ENCODE peak calls at places on chromosomes 16 and 17, in nine cellular contexts. K, O, P, Y, B, L, F, I and U are unnamed samples. For H3K9me3, the result is how much of the 10 kb centered on the place peaks cover.

GRCh38 chr16:23062524-23062923 is 86.7 kb downstream of the USP31 start:
- DNase-seq in L (no peak), K (no peak), O (no peak), I (no peak), P (no peak), B (no peak), Y (no peak), F (no peak), U (no peak)

GRCh38 chr17:39573447-39574298 is 34.0 kb downstream of the NEUROD2 start:
- DNase-seq in B (peak), K (peak), I (no peak), Y (peak), F (peak), O (peak), P (peak), L (no peak), U (peak)

GRCh38 chr17:263773-264172 is 82.3 kb upstream of the DOC2B start:
- DNase-seq in B (no peak), K (peak), I (no peak), P (peak), L (no peak), F (peak), O (no peak), Y (peak), U (no peak)

GRCh38 chr16:2243031-2243528 is 6.8 kb downstream of the DNASE1L2 start:
- DNase-seq in P (no peak), I (no peak), Y (no peak), O (no peak), B (no peak), L (no peak), K (no peak), F (peak), U (no peak)

GRCh38 chr17:74923538-74924249 is 379 bp upstream of the OTOP2 start:
- DNase-seq in Y (peak), I (peak), P (peak), B (peak), K (peak), L (no peak), O (peak), F (peak), U (peak)

GRCh38 chr17:66830451-66830850 is 4.5 kb upstream of the CACNG5 start:
- DNase-seq in F (no peak), K (no peak), I (no peak), B (no peak), O (no peak), L (no peak), P (peak), Y (no peak), U (no peak)

GRCh38 chr17:9817086-9817485 is 4.8 kb downstream of the GSG1L2 start:
- DNase-seq in P (no peak), I (no peak), B (no peak), F (no peak), K (no peak), Y (no peak), O (peak), L (no peak), U (no peak)

GRCh38 chr16:48963901-48964615 is 317.6 kb downstream of the CBLN1 start:
- DNase-seq in L (peak), F (no peak), I (no peak), B (no peak), Y (no peak), O (no peak), K (no peak), P (peak), U (no peak)

GRCh38 chr17:39576187-39576586 is 31.5 kb downstream of the NEUROD2 start:
- DNase-seq in P (no peak), K (no peak), L (no peak), Y (no peak), O (no peak), I (no peak), F (no peak), B (no peak), U (no peak)

GRCh38 chr17:74922172-74922571 is 883 bp downstream of the USH1G start:
- DNase-seq in P (no peak), K (no peak), B (no peak), L (no peak), O (no peak), Y (no peak), F (no peak), I (no peak), U (no peak)

GRCh38 chr17:66789961-66790421 is 44.9 kb upstream of the CACNG5 start:
- DNase-seq in B (no peak), O (no peak), F (no peak), Y (no peak), L (no peak), I (no peak), P (no peak), K (no peak), U (peak)

GRCh38 chr16:74455619-74456289 is 34.5 kb upstream of the CLEC18B start:
- DNase-seq in K (no peak), P (no peak), B (no peak), O (no peak), F (no peak), I (no peak), L (no peak), Y (no peak), U (no peak)

GRCh38 chr17:57548421-57549385 is 196.4 kb downstream of the CCDC182 start:
- DNase-seq in F (no peak), P (no peak), B (peak), I (no peak), Y (no peak), L (no peak), O (no peak), K (no peak), U (no peak)

GRCh38 chr17:4143563-4144410 is 790 bp downstream of the CYB5D2 start:
- DNase-seq in Y (peak), L (peak), K (peak), F (peak), B (peak), O (peak), I (peak), P (peak), U (peak)

GRCh38 chr16:27239026-27239425 is 29.5 kb downstream of the NSMCE1 start:
- DNase-seq in F (no peak), L (no peak), B (no peak), I (no peak), K (peak), O (no peak), P (no peak), Y (no peak), U (no peak)

GRCh38 chr17:58947411-58948208 is 159.1 kb downstream of the TRIM37 start:
- DNase-seq in B (no peak), P (no peak), K (no peak), O (no peak), L (no peak), I (no peak), F (no peak), Y (no peak), U (no peak)
- H3K9me3 ChIP-seq in B (under half), P (under half), K (under half), O (under half), L (under half), I (under half), F (under half), Y (under half), U (under half)

GRCh38 chr16:70396209-70396904 is 42.5 kb downstream of the ST3GAL2 start:
- DNase-seq in K (no peak), B (no peak), L (no peak), F (no peak), O (no peak), Y (no peak), P (peak), I (no peak), U (no peak)
- TF ChIP-seq CTCF in K (no peak), B (no peak), L (no peak), F (no peak), O (no peak), Y (no peak), P (no peak), I (no peak), U (no peak)

GRCh38 chr17:61700252-61700651 is 109.2 kb upstream of the NACA2 start:
- DNase-seq in L (no peak), I (no peak), F (no peak), O (no peak), B (no peak), Y (no peak), P (no peak), K (no peak), U (no peak)

GRCh38 chr17:61702450-61702849 is 111.4 kb upstream of the NACA2 start:
- DNase-seq in L (no peak), I (no peak), Y (no peak), F (no peak), P (no peak), O (no peak), B (no peak), K (no peak), U (no peak)

GRCh38 chr17:61699694-61700093 is 108.7 kb upstream of the NACA2 start:
- DNase-seq in Y (no peak), K (no peak), B (no peak), I (no peak), F (no peak), P (no peak), L (no peak), O (no peak), U (no peak)

GRCh38 chr17:61701978-61702377 is 111.0 kb upstream of the NACA2 start:
- DNase-seq in K (no peak), I (no peak), F (no peak), B (no peak), P (no peak), Y (no peak), L (no peak), O (no peak), U (no peak)

DNA sequence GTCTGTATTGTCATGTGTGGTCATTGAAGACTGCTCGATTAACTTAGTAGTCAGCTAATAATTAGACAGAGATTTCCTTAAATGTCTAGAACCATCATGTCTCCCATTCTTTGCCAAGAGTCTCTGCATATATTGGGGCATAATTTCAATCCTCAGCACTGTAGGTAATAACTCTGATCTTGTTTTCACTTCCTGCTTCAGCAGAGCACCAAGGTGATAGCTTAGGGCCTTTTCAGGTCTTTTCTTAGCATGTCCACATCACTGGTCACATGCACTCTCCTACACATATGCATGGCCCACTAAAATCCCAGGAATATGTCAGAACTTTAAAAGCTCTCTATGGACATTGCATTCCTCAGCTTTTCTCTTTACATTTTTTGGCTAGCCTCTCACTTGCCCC is 110.3 kb upstream of the NACA2 start:
- DNase-seq in P (no peak), L (no peak), I (no peak), Y (no peak), O (no peak), B (no peak), K (no peak), F (no peak), U (no peak)
- H3K9me3 ChIP-seq in P (under half), L (under half), I (under half), Y (under half), O (under half), B (under half), K (under half), F (under half), U (under half)

GRCh38 chr16:82340531-82340930 is 170.5 kb upstream of the MPHOSPH6 start:
- DNase-seq in F (no peak), O (no peak), L (no peak), P (no peak), B (no peak), I (no peak), K (no peak), Y (no peak), U (no peak)

GRCh38 chr16:82345318-82345717 is 175.3 kb upstream of the MPHOSPH6 start:
- DNase-seq in F (no peak), Y (no peak), K (no peak), I (no peak), O (no peak), B (no peak), L (no peak), P (no peak), U (no peak)

GRCh38 chr16:82341146-82341669 is 171.2 kb upstream of the MPHOSPH6 start:
- DNase-seq in I (no peak), K (no peak), F (no peak), P (no peak), O (no peak), L (no peak), B (no peak), Y (no peak), U (no peak)

DNA sequence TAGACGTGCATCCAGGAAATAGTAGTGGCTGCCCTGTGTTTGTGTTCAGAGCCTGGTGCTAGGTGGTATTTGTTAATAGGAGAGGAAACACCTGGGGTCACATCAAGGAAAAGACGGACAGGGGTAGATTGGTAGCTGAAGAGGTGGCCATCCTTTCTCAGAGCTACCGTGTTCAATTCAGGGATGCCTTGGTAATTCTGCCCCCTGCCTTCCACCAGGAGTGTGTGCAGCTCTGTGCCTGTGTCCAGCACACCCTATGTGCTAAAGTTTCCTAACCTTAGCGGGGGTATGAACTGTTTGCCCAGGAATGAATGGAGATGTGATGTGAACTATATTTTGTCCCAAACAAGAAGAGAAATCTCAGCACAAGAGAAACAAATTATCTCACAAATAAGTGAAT is 174.1 kb upstream of the MPHOSPH6 start:
- DNase-seq in B (no peak), F (no peak), O (peak), P (no peak), Y (no peak), L (no peak), I (no peak), K (no peak), U (no peak)
- TF ChIP-seq CTCF in B (peak), F (peak), O (peak), P (peak), Y (peak), L (peak), I (no peak), K (peak), U (peak)

DNA sequence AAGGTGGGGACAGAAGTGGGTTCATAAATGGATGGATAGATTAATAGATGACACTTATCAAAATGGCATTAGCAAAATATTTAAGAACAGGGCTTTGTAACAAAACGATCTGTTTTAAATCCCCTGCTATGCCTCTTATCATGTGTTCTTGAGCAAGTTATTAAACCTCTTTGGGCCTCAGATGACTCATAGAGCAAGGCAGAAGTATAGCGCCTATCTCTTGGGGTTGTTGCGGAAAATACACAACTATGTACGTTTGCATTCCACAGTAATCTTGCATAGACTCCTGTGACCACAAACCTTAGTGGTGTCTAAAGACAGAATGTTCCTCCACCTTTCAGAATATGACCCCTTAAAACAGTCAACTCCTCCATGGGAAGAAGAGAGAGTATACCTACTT is 116.8 kb downstream of the CDYL2 start:
- DNase-seq in I (no peak), Y (no peak), P (no peak), L (no peak), B (no peak), F (no peak), K (no peak), O (no peak), U (no peak)
- H3K9me3 ChIP-seq in I (under half), Y (under half), P (under half), L (under half), B (under half), F (under half), K (under half), O (under half), U (under half)

DNA sequence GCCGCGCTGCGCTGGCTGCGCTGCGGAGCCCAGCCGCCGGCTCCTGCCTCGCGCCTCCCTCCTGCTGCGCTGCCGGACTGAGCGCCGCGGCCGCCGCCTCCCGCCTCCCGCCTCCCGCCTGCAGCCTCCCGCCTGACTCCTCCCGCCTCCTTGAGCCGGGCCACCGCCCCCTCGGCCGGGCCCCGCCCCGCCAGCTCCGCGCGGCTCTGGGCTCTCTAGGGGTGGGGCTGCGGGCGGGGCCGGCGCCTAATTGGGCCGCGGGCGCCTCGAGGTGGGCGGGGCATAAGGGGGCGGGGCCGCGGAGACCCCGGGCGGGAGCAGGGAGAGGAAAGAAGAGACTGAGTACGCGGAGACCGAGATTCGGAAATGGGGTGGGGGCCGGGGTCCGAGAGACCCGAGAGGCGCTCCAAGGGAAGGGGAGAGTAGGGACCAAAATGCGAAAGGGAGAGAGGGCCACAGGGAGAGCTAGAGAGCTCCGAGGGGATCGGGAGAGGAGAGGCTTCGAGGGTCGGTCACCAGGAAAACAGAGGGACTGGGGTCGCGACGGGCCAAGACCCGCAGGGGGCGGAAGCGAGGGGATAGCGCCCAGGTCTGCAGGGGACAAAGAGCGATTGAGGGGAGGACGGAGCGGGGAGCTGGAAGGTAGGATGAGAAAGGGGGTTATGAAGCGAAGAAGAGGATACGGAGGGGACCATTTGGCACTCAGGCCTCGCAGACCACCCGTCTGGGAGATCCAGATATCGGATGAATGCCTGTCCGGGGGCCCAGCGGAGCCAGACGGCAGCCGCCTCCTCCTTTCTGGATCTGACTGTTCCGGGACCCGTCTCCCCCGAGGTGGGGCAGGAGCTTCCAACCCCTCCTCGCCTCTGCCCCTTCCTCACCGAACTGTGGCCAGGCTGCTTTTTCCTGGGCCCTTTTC is at the start of gene C1QL1:
- DNase-seq in K (peak), Y (peak), B (peak), I (peak), O (peak), P (peak), F (peak), L (peak), U (peak)
- TF ChIP-seq CTCF in K (no peak), Y (no peak), B (peak), I (no peak), O (no peak), P (peak), F (no peak), L (peak), U (no peak)

DNA sequence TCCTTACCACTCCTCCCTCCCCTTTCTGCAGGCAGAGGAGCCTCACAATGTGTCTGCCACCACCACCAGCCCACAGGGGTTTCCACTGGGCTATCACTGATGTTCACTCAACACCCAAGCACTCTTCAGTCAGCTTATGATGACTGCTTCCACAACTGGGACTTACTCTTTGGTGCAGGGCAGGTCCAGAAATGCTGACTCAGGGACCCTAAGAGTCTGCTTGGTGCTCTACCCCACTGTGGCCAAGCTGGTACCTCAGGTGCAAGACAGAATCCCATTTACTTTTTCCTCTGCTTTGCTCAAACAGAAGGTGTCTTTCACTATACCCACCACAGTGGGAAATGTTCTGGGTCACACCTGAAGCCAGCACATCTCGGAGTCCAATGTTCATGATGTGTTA is 40.1 kb downstream of the ZNF267 start:
- DNase-seq in K (no peak), L (no peak), P (no peak), Y (no peak), B (no peak), I (no peak), F (no peak), O (no peak), U (no peak)
- H3K9me3 ChIP-seq in K (half or more), L (under half), P (half or more), Y (half or more), B (under half), I (half or more), F (under half), O (half or more), U (half or more)

GRCh38 chr16:84207266-84207665 is 16.3 kb downstream of the ADAD2 start:
- DNase-seq in K (no peak), F (no peak), I (no peak), Y (no peak), L (no peak), P (no peak), B (no peak), O (no peak), U (no peak)

GRCh38 chr16:84212154-84212553 is 21.2 kb downstream of the ADAD2 start:
- DNase-seq in K (no peak), F (no peak), P (no peak), Y (no peak), B (no peak), O (no peak), L (no peak), I (no peak), U (no peak)

GRCh38 chr16:84212631-84213030 is 21.7 kb downstream of the ADAD2 start:
- DNase-seq in O (no peak), B (no peak), F (no peak), P (no peak), I (no peak), Y (no peak), K (no peak), L (no peak), U (no peak)

GRCh38 chr16:84207869-84208268 is 16.9 kb downstream of the ADAD2 start:
- DNase-seq in Y (no peak), P (no peak), O (no peak), L (no peak), K (no peak), I (no peak), F (no peak), B (no peak), U (no peak)

DNA sequence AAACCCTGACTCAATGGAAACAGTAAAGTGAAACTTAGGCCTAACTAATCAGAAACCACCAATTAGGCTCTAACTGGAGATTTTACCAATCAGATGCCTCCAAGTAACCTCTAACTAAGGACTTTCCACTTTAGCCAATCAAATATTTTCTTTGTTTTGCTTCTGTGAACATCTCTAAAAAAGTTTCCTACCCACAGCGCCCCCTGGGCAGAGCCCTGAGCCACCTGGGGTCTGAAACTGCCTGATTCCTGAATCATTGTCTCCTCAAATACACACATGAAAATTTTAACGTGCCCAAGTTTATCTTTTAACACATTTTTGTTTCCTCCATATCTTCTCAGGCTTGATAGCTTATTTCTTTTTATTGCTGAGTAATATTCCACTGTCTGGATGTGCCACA is 19.0 kb downstream of the ADAD2 start:
- DNase-seq in B (no peak), Y (no peak), O (no peak), L (no peak), I (no peak), K (no peak), P (no peak), F (no peak), U (no peak)
- TF ChIP-seq CTCF in B (no peak), Y (no peak), O (no peak), L (peak), I (no peak), K (no peak), P (peak), F (no peak), U (no peak)

GRCh38 chr16:3304370-3304769 is 860 bp downstream of the TIGD7 start:
- DNase-seq in L (no peak), Y (no peak), P (no peak), F (no peak), K (no peak), B (no peak), O (no peak), I (no peak), U (no peak)
- H3K9me3 ChIP-seq in L (half or more), Y (half or more), P (under half), F (under half), K (half or more), B (under half), O (half or more), I (under half), U (half or more)